ENCODE peak calls at places on chromosomes 4 and X, in four cellular contexts. One of them, this sample, is unnamed.

GRCh38 chr4:7402526-7402925 is 32.2 kb downstream of the PSAPL1 start:
- DNase-seq in neural crest cell: no peak
- DNase-seq in PC-9: peak
- DNase-seq in AG04450: no peak
- DNase-seq in this sample: peak

GRCh38 chr4:153341575-153342090 is 2.9 kb upstream of the MND1 start:
- DNase-seq in neural crest cell: no peak
- DNase-seq in PC-9: peak
- DNase-seq in AG04450: no peak
- DNase-seq in this sample: peak

GRCh38 chr4:57342406-57342805 is 232.2 kb upstream of the IGFBP7 start:
- DNase-seq in neural crest cell: no peak
- DNase-seq in PC-9: no peak
- DNase-seq in AG04450: no peak
- DNase-seq in this sample: no peak

GRCh38 chrX:77668391-77669237 is 117.4 kb downstream of the ATRX start:
- DNase-seq in neural crest cell: no peak
- DNase-seq in PC-9: no peak
- DNase-seq in AG04450: no peak
- DNase-seq in this sample: peak

GRCh38 chr4:3655485-3656429 is 110.4 kb upstream of the ADRA2C start:
- DNase-seq in neural crest cell: no peak
- DNase-seq in PC-9: no peak
- DNase-seq in AG04450: no peak
- DNase-seq in this sample: no peak

GRCh38 chr4:105520819-105521790 is 31.3 kb upstream of the ARHGEF38 start:
- DNase-seq in neural crest cell: peak
- DNase-seq in PC-9: no peak
- DNase-seq in AG04450: peak
- DNase-seq in this sample: peak

GRCh38 chr4:7787681-7788141 is 151.9 kb downstream of the AFAP1 start:
- DNase-seq in neural crest cell: no peak
- DNase-seq in PC-9: peak
- DNase-seq in AG04450: no peak
- DNase-seq in this sample: no peak

GRCh38 chrX:23989689-23990088 is 37.3 kb downstream of the KLHL15 start:
- DNase-seq in neural crest cell: no peak
- DNase-seq in PC-9: no peak
- DNase-seq in AG04450: no peak
- DNase-seq in this sample: no peak

GRCh38 chr4:183858011-183858615 is 47.0 kb upstream of the STOX2 start:
- DNase-seq in neural crest cell: peak
- DNase-seq in PC-9: no peak
- DNase-seq in AG04450: no peak
- DNase-seq in this sample: no peak

GRCh38 chr4:128862608-128863313 is 53.3 kb downstream of the JADE1 start:
- DNase-seq in neural crest cell: no peak
- DNase-seq in PC-9: no peak
- DNase-seq in AG04450: no peak
- DNase-seq in this sample: no peak

GRCh38 chr4:184845367-184846011 is 19.7 kb upstream of the ACSL1 start:
- DNase-seq in neural crest cell: no peak
- DNase-seq in PC-9: peak
- DNase-seq in AG04450: peak
- DNase-seq in this sample: peak

GRCh38 chrX:71809886-71810285 is 46.7 kb downstream of the CXorf49B start:
- DNase-seq in neural crest cell: no peak
- DNase-seq in PC-9: no peak
- DNase-seq in AG04450: no peak
- DNase-seq in this sample: no peak

GRCh38 chrX:66728818-66729271 is 90.0 kb upstream of the EDA2R start:
- DNase-seq in neural crest cell: peak
- DNase-seq in PC-9: peak
- DNase-seq in AG04450: peak
- DNase-seq in this sample: peak

GRCh38 chr4:144178414-144178813 is 37.9 kb upstream of the GYPA start:
- DNase-seq in neural crest cell: no peak
- DNase-seq in PC-9: no peak
- DNase-seq in AG04450: no peak
- DNase-seq in this sample: no peak

GRCh38 chrX:73668779-73669178 is 105.8 kb downstream of the CHIC1 start:
- DNase-seq in neural crest cell: no peak
- DNase-seq in PC-9: no peak
- DNase-seq in AG04450: no peak
- DNase-seq in this sample: no peak

GRCh38 chr4:10354225-10354624 is 103.0 kb downstream of the ZNF518B start:
- DNase-seq in neural crest cell: no peak
- DNase-seq in PC-9: peak
- DNase-seq in AG04450: no peak
- DNase-seq in this sample: no peak

GRCh38 chr4:103012085-103012484 is 7.4 kb downstream of the SLC9B1 start:
- DNase-seq in neural crest cell: no peak
- DNase-seq in PC-9: no peak
- DNase-seq in AG04450: peak
- DNase-seq in this sample: no peak

GRCh38 chrX:153416781-153417180 is 5.5 kb downstream of the ZFP92 start:
- DNase-seq in neural crest cell: no peak
- DNase-seq in PC-9: no peak
- DNase-seq in AG04450: no peak
- DNase-seq in this sample: no peak

GRCh38 chr4:151784676-151785075 is 23.9 kb upstream of the GATB start:
- DNase-seq in neural crest cell: no peak
- DNase-seq in PC-9: no peak
- DNase-seq in AG04450: no peak
- DNase-seq in this sample: no peak

GRCh38 chr4:188408244-188409067 is 269.2 kb downstream of the TRIML1 start:
- DNase-seq in neural crest cell: no peak
- DNase-seq in PC-9: no peak
- DNase-seq in AG04450: no peak
- DNase-seq in this sample: no peak

GRCh38 chrX:51459125-51459524 is 37.3 kb downstream of the NUDT11 start:
- DNase-seq in neural crest cell: no peak
- DNase-seq in PC-9: no peak
- DNase-seq in AG04450: no peak
- DNase-seq in this sample: peak

GRCh38 chr4:139525414-139525813 is 30.6 kb downstream of the SETD7 start:
- DNase-seq in neural crest cell: no peak
- DNase-seq in PC-9: no peak
- DNase-seq in AG04450: no peak
- DNase-seq in this sample: no peak

GRCh38 chr4:11418610-11419009 is 10.1 kb downstream of the HS3ST1 start:
- DNase-seq in neural crest cell: no peak
- DNase-seq in PC-9: no peak
- DNase-seq in AG04450: no peak
- DNase-seq in this sample: no peak

DNA sequence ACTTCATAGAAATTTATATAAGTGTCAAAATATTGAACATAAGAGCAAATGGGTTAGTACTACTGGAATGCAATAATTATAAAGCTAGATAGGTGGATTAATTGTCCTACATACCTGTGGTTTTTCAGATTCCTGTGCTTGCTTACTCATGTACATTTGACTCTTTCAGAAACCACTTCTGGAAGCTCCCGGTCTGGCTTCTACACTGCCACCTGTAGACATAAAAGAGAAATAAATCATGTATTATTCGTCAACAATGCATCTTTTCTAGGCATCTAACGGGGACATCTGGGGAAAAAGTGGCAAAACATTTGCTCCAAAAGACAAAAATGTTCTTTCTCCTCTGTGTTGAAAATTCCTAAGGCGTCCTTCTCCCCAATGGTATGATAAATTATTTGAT is 648.6 kb upstream of the DIPK2B start:
- DNase-seq in neural crest cell: no peak
- DNase-seq in PC-9: peak
- DNase-seq in AG04450: peak
- DNase-seq in this sample: peak
- TF ChIP-seq CTCF in neural crest cell: no peak
- TF ChIP-seq CTCF in PC-9: no peak
- TF ChIP-seq CTCF in AG04450: peak
- TF ChIP-seq CTCF in this sample: no peak

GRCh38 chrX:134600714-134601113 is 57.6 kb downstream of the PLAC1 start:
- DNase-seq in neural crest cell: no peak
- DNase-seq in PC-9: peak
- DNase-seq in AG04450: no peak
- DNase-seq in this sample: no peak

GRCh38 chrX:134601240-134601639 is 57.0 kb downstream of the PLAC1 start:
- DNase-seq in neural crest cell: no peak
- DNase-seq in PC-9: no peak
- DNase-seq in AG04450: no peak
- DNase-seq in this sample: no peak

GRCh38 chrX:134602410-134602809 is 55.9 kb downstream of the PLAC1 start:
- DNase-seq in neural crest cell: no peak
- DNase-seq in PC-9: no peak
- DNase-seq in AG04450: no peak
- DNase-seq in this sample: no peak

GRCh38 chrX:134604701-134605271 is 53.5 kb downstream of the PLAC1 start:
- DNase-seq in neural crest cell: no peak
- DNase-seq in PC-9: no peak
- DNase-seq in AG04450: no peak
- DNase-seq in this sample: peak

GRCh38 chrX:134603806-134604700 is 54.2 kb downstream of the PLAC1 start:
- DNase-seq in neural crest cell: no peak
- DNase-seq in PC-9: peak
- DNase-seq in AG04450: peak
- DNase-seq in this sample: no peak
- TF ChIP-seq CTCF in neural crest cell: no peak
- TF ChIP-seq CTCF in PC-9: peak
- TF ChIP-seq CTCF in AG04450: peak
- TF ChIP-seq CTCF in this sample: no peak

GRCh38 chr4:116882503-116882902 is 202.9 kb downstream of the TRAM1L1 start:
- DNase-seq in neural crest cell: no peak
- DNase-seq in PC-9: no peak
- DNase-seq in AG04450: no peak
- DNase-seq in this sample: no peak
- TF ChIP-seq CTCF in neural crest cell: no peak
- TF ChIP-seq CTCF in PC-9: no peak
- TF ChIP-seq CTCF in AG04450: no peak
- TF ChIP-seq CTCF in this sample: no peak

GRCh38 chr4:156185514-156185913 is 231.8 kb upstream of the CTSO start:
- DNase-seq in neural crest cell: no peak
- DNase-seq in PC-9: no peak
- DNase-seq in AG04450: no peak
- DNase-seq in this sample: no peak

GRCh38 chr4:156191382-156191781 is 237.7 kb upstream of the CTSO start:
- DNase-seq in neural crest cell: no peak
- DNase-seq in PC-9: no peak
- DNase-seq in AG04450: no peak
- DNase-seq in this sample: no peak

GRCh38 chr4:156190606-156191005 is 236.9 kb upstream of the CTSO start:
- DNase-seq in neural crest cell: no peak
- DNase-seq in PC-9: no peak
- DNase-seq in AG04450: peak
- DNase-seq in this sample: no peak

GRCh38 chr4:156192033-156192432 is 238.4 kb upstream of the CTSO start:
- DNase-seq in neural crest cell: no peak
- DNase-seq in PC-9: no peak
- DNase-seq in AG04450: no peak
- DNase-seq in this sample: no peak

GRCh38 chr4:156188596-156188995 is 234.9 kb upstream of the CTSO start:
- DNase-seq in neural crest cell: no peak
- DNase-seq in PC-9: no peak
- DNase-seq in AG04450: no peak
- DNase-seq in this sample: no peak
- TF ChIP-seq CTCF in neural crest cell: no peak
- TF ChIP-seq CTCF in PC-9: no peak
- TF ChIP-seq CTCF in AG04450: no peak
- TF ChIP-seq CTCF in this sample: no peak

DNA sequence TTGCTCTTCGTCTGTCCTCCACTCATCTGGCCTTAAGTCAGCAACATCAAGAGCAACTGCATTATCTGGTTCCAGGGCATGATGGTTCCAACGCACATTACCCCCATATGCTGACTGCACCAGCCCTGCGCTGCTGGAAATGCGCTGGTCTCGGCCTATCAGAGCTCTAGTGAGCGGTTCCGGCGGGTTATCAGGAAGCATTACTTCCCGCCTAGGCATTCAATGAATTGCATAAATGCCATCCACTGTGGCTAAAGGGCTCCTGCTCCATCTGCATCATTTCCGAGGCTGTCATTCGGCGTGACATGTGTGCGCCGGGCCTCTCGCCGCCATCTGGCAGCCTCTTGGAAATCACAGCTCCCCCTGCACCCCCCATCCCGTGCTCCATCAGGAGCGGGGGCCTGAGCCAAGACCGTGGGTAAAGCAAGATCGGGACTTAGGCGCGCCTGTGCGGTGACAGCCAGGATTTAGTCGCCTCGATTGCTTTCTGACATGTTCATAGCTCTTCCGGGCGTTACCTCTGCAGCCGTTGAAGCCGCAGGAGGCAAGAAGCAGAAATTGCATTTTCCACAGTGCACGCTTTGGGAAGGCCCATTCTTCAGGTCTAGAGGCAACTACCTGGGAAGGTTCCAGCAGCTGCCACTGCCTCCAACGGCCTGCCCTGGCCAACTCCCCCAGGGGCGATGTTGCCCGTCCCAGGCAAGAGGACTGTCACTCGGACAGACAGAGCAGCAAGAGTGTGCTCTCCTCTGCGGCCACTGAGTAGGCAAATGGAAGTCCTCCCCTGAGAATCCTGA is 64.3 kb downstream of the SEPSECS start:
- DNase-seq in neural crest cell: no peak
- DNase-seq in PC-9: no peak
- DNase-seq in AG04450: no peak
- DNase-seq in this sample: no peak
- TF ChIP-seq CTCF in neural crest cell: no peak
- TF ChIP-seq CTCF in PC-9: no peak
- TF ChIP-seq CTCF in AG04450: no peak
- TF ChIP-seq CTCF in this sample: no peak

GRCh38 chr4:112517067-112517588 is 1.1 kb upstream of the NEUROG2 start:
- DNase-seq in neural crest cell: peak
- DNase-seq in PC-9: no peak
- DNase-seq in AG04450: no peak
- DNase-seq in this sample: no peak
- TF ChIP-seq CTCF in neural crest cell: no peak
- TF ChIP-seq CTCF in PC-9: no peak
- TF ChIP-seq CTCF in AG04450: no peak
- TF ChIP-seq CTCF in this sample: no peak

GRCh38 chrX:132463411-132463810 is 25.4 kb downstream of the MBNL3 start:
- DNase-seq in neural crest cell: no peak
- DNase-seq in PC-9: no peak
- DNase-seq in AG04450: no peak
- DNase-seq in this sample: no peak
- TF ChIP-seq CTCF in neural crest cell: peak
- TF ChIP-seq CTCF in PC-9: peak
- TF ChIP-seq CTCF in AG04450: peak
- TF ChIP-seq CTCF in this sample: peak

GRCh38 chr4:150217192-150217591 is 138.9 kb downstream of the DCLK2 start:
- DNase-seq in neural crest cell: no peak
- DNase-seq in PC-9: no peak
- DNase-seq in AG04450: no peak
- DNase-seq in this sample: no peak
- TF ChIP-seq CTCF in neural crest cell: peak
- TF ChIP-seq CTCF in PC-9: no peak
- TF ChIP-seq CTCF in AG04450: peak
- TF ChIP-seq CTCF in this sample: no peak

This sample was measured in Calu3.